ENCODE peak calls at places on chromosomes 13 and 19, in nine cellular contexts. One of them, this sample, is unnamed.

GRCh38 chr13:112733112-112733511 is 43.3 kb downstream of the ATP11A start:
- DNase-seq in astrocyte: no peak
- DNase-seq in heart left ventricle: no peak
- DNase-seq in breast epithelium: no peak
- DNase-seq in pancreas: no peak
- DNase-seq in right atrium auricular region: no peak
- DNase-seq in body of pancreas: no peak
- DNase-seq in Panc1: no peak
- DNase-seq in AG04450: no peak
- DNase-seq in this sample: no peak

GRCh38 chr13:68984688-68985319 is 1122.8 kb upstream of the ATXN8OS start:
- DNase-seq in astrocyte: no peak
- DNase-seq in heart left ventricle: no peak
- DNase-seq in breast epithelium: no peak
- DNase-seq in pancreas: peak
- DNase-seq in right atrium auricular region: no peak
- DNase-seq in body of pancreas: no peak
- DNase-seq in Panc1: no peak
- DNase-seq in AG04450: no peak
- DNase-seq in this sample: no peak

GRCh38 chr19:13712767-13713201 is 51.5 kb upstream of the MRI1 start:
- DNase-seq in astrocyte: peak
- DNase-seq in heart left ventricle: no peak
- DNase-seq in breast epithelium: no peak
- DNase-seq in pancreas: no peak
- DNase-seq in right atrium auricular region: no peak
- DNase-seq in body of pancreas: no peak
- DNase-seq in Panc1: no peak
- DNase-seq in AG04450: no peak
- DNase-seq in this sample: no peak

GRCh38 chr19:38047641-38048040 is 140.6 kb downstream of the SIPA1L3 start:
- DNase-seq in astrocyte: no peak
- DNase-seq in heart left ventricle: no peak
- DNase-seq in breast epithelium: no peak
- DNase-seq in pancreas: no peak
- DNase-seq in right atrium auricular region: no peak
- DNase-seq in body of pancreas: no peak
- DNase-seq in Panc1: no peak
- DNase-seq in AG04450: no peak
- DNase-seq in this sample: no peak

GRCh38 chr19:45097776-45098520 is 5.0 kb downstream of the PPP1R37 start:
- DNase-seq in astrocyte: peak
- DNase-seq in heart left ventricle: peak
- DNase-seq in breast epithelium: peak
- DNase-seq in pancreas: no peak
- DNase-seq in right atrium auricular region: peak
- DNase-seq in body of pancreas: peak
- DNase-seq in Panc1: peak
- DNase-seq in AG04450: peak
- DNase-seq in this sample: no peak

GRCh38 chr13:22748866-22749586 is 431.8 kb upstream of the SGCG start:
- DNase-seq in astrocyte: no peak
- DNase-seq in heart left ventricle: no peak
- DNase-seq in breast epithelium: no peak
- DNase-seq in pancreas: no peak
- DNase-seq in right atrium auricular region: no peak
- DNase-seq in body of pancreas: no peak
- DNase-seq in Panc1: no peak
- DNase-seq in AG04450: no peak
- DNase-seq in this sample: no peak

GRCh38 chr19:7980168-7980567 is 25.3 kb downstream of the ELAVL1 start:
- DNase-seq in astrocyte: no peak
- DNase-seq in heart left ventricle: no peak
- DNase-seq in breast epithelium: no peak
- DNase-seq in pancreas: peak
- DNase-seq in right atrium auricular region: no peak
- DNase-seq in body of pancreas: no peak
- DNase-seq in Panc1: no peak
- DNase-seq in AG04450: no peak
- DNase-seq in this sample: no peak

GRCh38 chr13:95698047-95698749 is 21.3 kb downstream of the DNAJC3 start:
- DNase-seq in astrocyte: no peak
- DNase-seq in heart left ventricle: no peak
- DNase-seq in breast epithelium: no peak
- DNase-seq in pancreas: no peak
- DNase-seq in right atrium auricular region: no peak
- DNase-seq in body of pancreas: no peak
- DNase-seq in Panc1: no peak
- DNase-seq in AG04450: no peak
- DNase-seq in this sample: no peak

GRCh38 chr19:4256563-4256962 is 9.7 kb downstream of the YJU2 start:
- DNase-seq in astrocyte: no peak
- DNase-seq in heart left ventricle: no peak
- DNase-seq in breast epithelium: no peak
- DNase-seq in pancreas: no peak
- DNase-seq in right atrium auricular region: no peak
- DNase-seq in body of pancreas: no peak
- DNase-seq in Panc1: no peak
- DNase-seq in AG04450: no peak
- DNase-seq in this sample: no peak

GRCh38 chr13:99977334-99977911 is 4.2 kb upstream of the ZIC2 start:
- DNase-seq in astrocyte: no peak
- DNase-seq in heart left ventricle: no peak
- DNase-seq in breast epithelium: no peak
- DNase-seq in pancreas: no peak
- DNase-seq in right atrium auricular region: no peak
- DNase-seq in body of pancreas: no peak
- DNase-seq in Panc1: no peak
- DNase-seq in AG04450: no peak
- DNase-seq in this sample: no peak

GRCh38 chr13:21675095-21676007 is 4.5 kb downstream of the FGF9 start:
- DNase-seq in astrocyte: no peak
- DNase-seq in heart left ventricle: peak
- DNase-seq in breast epithelium: no peak
- DNase-seq in pancreas: peak
- DNase-seq in right atrium auricular region: no peak
- DNase-seq in body of pancreas: peak
- DNase-seq in Panc1: no peak
- DNase-seq in AG04450: no peak
- DNase-seq in this sample: no peak

GRCh38 chr19:48639483-48640375 is 2.5 kb upstream of the DBP start:
- DNase-seq in astrocyte: no peak
- DNase-seq in heart left ventricle: no peak
- DNase-seq in breast epithelium: no peak
- DNase-seq in pancreas: peak
- DNase-seq in right atrium auricular region: no peak
- DNase-seq in body of pancreas: peak
- DNase-seq in Panc1: no peak
- DNase-seq in AG04450: no peak
- DNase-seq in this sample: no peak

DNA sequence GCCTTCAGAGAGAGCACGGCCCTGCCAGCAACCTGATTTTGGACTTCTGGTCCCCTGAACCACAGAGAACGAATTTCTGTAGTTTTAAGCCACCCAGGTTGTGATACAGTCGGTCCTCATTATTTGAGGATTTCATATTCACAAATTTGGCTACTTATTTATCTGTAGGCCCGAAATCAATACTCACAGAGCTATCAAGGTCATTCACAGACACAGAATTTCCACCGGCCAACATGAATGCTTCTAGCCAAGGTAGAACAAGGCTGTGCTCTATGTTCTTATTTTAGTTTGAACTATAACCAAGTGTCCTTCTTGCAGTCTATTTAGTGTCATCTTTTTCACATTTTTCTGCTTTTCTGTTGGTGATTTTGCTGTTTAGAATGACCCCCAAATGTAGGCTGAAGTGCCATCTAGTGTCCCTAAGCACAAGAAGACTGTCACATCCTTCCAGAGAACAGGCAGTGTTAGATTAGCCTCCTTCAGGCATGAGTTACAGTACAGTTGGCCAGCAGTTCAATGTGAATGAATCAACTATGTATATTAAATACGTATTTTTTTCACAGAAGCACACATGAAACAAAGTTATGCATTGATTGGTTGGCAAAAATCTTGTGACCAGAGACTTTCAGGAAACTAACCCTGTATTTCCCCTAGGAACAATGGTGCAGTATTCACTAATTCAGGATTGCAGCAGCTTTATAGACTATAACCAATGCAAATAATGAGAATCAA is 63.5 kb downstream of the C13orf42 start:
- DNase-seq in astrocyte: no peak
- DNase-seq in heart left ventricle: no peak
- DNase-seq in breast epithelium: no peak
- DNase-seq in pancreas: no peak
- DNase-seq in right atrium auricular region: no peak
- DNase-seq in body of pancreas: no peak
- DNase-seq in Panc1: no peak
- DNase-seq in AG04450: no peak
- DNase-seq in this sample: no peak
- TF ChIP-seq CTCF in astrocyte: no peak
- TF ChIP-seq CTCF in heart left ventricle: no peak
- TF ChIP-seq CTCF in breast epithelium: no peak
- TF ChIP-seq CTCF in pancreas: no peak
- TF ChIP-seq CTCF in right atrium auricular region: no peak
- TF ChIP-seq CTCF in body of pancreas: no peak
- TF ChIP-seq CTCF in Panc1: no peak
- TF ChIP-seq CTCF in AG04450: no peak
- TF ChIP-seq CTCF in this sample: no peak

GRCh38 chr13:78601124-78601885 is 2.0 kb downstream of the POU4F1 start:
- DNase-seq in astrocyte: no peak
- DNase-seq in heart left ventricle: no peak
- DNase-seq in breast epithelium: no peak
- DNase-seq in pancreas: peak
- DNase-seq in right atrium auricular region: no peak
- DNase-seq in body of pancreas: no peak
- DNase-seq in Panc1: no peak
- DNase-seq in AG04450: no peak
- DNase-seq in this sample: no peak
- H3K4me3 ChIP-seq in astrocyte: no peak
- H3K4me3 ChIP-seq in heart left ventricle: peak
- H3K4me3 ChIP-seq in breast epithelium: peak
- H3K4me3 ChIP-seq in pancreas: no peak
- H3K4me3 ChIP-seq in right atrium auricular region: no peak
- H3K4me3 ChIP-seq in body of pancreas: no peak
- H3K4me3 ChIP-seq in Panc1: no peak
- H3K4me3 ChIP-seq in AG04450: no peak
- H3K4me3 ChIP-seq in this sample: peak

GRCh38 chr19:54905411-54905810 is 537 bp upstream of the NCR1 start:
- DNase-seq in astrocyte: no peak
- DNase-seq in heart left ventricle: no peak
- DNase-seq in breast epithelium: no peak
- DNase-seq in pancreas: no peak
- DNase-seq in right atrium auricular region: no peak
- DNase-seq in body of pancreas: no peak
- DNase-seq in Panc1: no peak
- DNase-seq in AG04450: no peak
- DNase-seq in this sample: no peak
- H3K27ac ChIP-seq in astrocyte: no peak
- H3K27ac ChIP-seq in heart left ventricle: no peak
- H3K27ac ChIP-seq in breast epithelium: no peak
- H3K27ac ChIP-seq in pancreas: no peak
- H3K27ac ChIP-seq in right atrium auricular region: no peak
- H3K27ac ChIP-seq in body of pancreas: no peak
- H3K27ac ChIP-seq in Panc1: no peak
- H3K27ac ChIP-seq in AG04450: no peak
- H3K27ac ChIP-seq in this sample: no peak

DNA sequence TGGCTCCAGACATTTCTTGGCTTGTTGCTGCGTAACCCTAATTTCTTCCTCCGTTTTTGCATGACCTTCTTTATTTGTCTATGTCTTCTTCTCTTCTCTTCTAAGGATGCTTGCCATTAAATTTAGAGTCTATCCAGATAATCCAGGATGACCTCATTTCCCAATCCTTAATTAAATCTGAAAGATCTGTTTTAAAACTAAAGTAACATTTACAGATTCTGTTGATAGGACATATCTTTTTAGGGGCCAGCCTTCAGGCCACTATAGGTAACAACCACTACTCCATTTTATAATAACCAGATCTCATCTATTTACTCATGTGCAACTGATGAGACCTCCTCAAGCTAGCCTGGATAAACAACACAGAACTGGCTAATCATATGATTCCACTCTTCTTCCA is 490.5 kb upstream of the SLC10A2 start:
- DNase-seq in astrocyte: no peak
- DNase-seq in heart left ventricle: no peak
- DNase-seq in breast epithelium: no peak
- DNase-seq in pancreas: no peak
- DNase-seq in right atrium auricular region: no peak
- DNase-seq in body of pancreas: no peak
- DNase-seq in Panc1: no peak
- DNase-seq in AG04450: no peak
- DNase-seq in this sample: no peak
- TF ChIP-seq CTCF in astrocyte: no peak
- TF ChIP-seq CTCF in heart left ventricle: no peak
- TF ChIP-seq CTCF in breast epithelium: no peak
- TF ChIP-seq CTCF in pancreas: no peak
- TF ChIP-seq CTCF in right atrium auricular region: no peak
- TF ChIP-seq CTCF in body of pancreas: no peak
- TF ChIP-seq CTCF in Panc1: no peak
- TF ChIP-seq CTCF in AG04450: no peak
- TF ChIP-seq CTCF in this sample: no peak